ENCODE peak calls at places on chromosomes 12 and 14, in six cellular contexts. U is body of pancreas, C is uterus, O is heart left ventricle, W is A549, A is small intestine. X is an unnamed sample.

GRCh38 chr12:55068416-55069010 is 48.7 kb downstream of the NEUROD4 start:
- DNase-seq in U (peak), C (no peak), O (no peak), W (peak), A (peak), X (no peak)

GRCh38 chr12:122473543-122474323 is 27.0 kb downstream of the ZCCHC8 start:
- DNase-seq in U (no peak), C (peak), O (no peak), W (no peak), A (no peak), X (peak)

GRCh38 chr14:75831971-75832370 is 149.8 kb downstream of the TGFB3 start:
- DNase-seq in U (peak), C (peak), O (no peak), W (no peak), A (peak), X (peak)

GRCh38 chr14:91595736-91596135 is 85.6 kb upstream of the PPP4R3A start:
- DNase-seq in U (no peak), C (no peak), O (no peak), W (no peak), A (no peak), X (no peak)

GRCh38 chr14:99609245-99610117 is 5.5 kb upstream of the CCDC85C start:
- DNase-seq in U (peak), C (peak), O (no peak), W (peak), A (peak), X (no peak)

GRCh38 chr14:61661471-61661988 is 33.8 kb upstream of the HIF1A start:
- DNase-seq in U (no peak), C (no peak), O (no peak), W (no peak), A (no peak), X (no peak)

GRCh38 chr12:51393676-51394545 is 2.7 kb upstream of the GALNT6 start:
- DNase-seq in U (no peak), C (no peak), O (no peak), W (no peak), A (peak), X (no peak)

GRCh38 chr12:6950401-6950801 is 755 bp upstream of the PTPN6 start:
- DNase-seq in U (no peak), C (no peak), O (no peak), W (no peak), A (no peak), X (no peak)

GRCh38 chr14:91242635-91243034 is 1.9 kb downstream of the GPR68 start:
- DNase-seq in U (no peak), C (no peak), O (no peak), W (no peak), A (no peak), X (no peak)

GRCh38 chr14:78022059-78022458 is 148.1 kb upstream of the NRXN3 start:
- DNase-seq in U (peak), C (no peak), O (peak), W (peak), A (peak), X (peak)

GRCh38 chr12:92927436-92928116 is 1.5 kb downstream of the EEA1 start:
- DNase-seq in U (no peak), C (no peak), O (no peak), W (peak), A (peak), X (no peak)

GRCh38 chr12:29744365-29744764 is 39.4 kb downstream of the TMTC1 start:
- DNase-seq in U (no peak), C (no peak), O (no peak), W (no peak), A (no peak), X (no peak)

GRCh38 chr12:29742646-29743045 is 41.1 kb downstream of the TMTC1 start:
- DNase-seq in U (no peak), C (no peak), O (no peak), W (no peak), A (no peak), X (no peak)

GRCh38 chr12:29743801-29744200 is 39.9 kb downstream of the TMTC1 start:
- DNase-seq in U (no peak), C (no peak), O (no peak), W (no peak), A (no peak), X (no peak)

GRCh38 chr12:29741342-29742241 is 42.1 kb downstream of the TMTC1 start:
- DNase-seq in U (no peak), C (no peak), O (no peak), W (no peak), A (no peak), X (no peak)

DNA sequence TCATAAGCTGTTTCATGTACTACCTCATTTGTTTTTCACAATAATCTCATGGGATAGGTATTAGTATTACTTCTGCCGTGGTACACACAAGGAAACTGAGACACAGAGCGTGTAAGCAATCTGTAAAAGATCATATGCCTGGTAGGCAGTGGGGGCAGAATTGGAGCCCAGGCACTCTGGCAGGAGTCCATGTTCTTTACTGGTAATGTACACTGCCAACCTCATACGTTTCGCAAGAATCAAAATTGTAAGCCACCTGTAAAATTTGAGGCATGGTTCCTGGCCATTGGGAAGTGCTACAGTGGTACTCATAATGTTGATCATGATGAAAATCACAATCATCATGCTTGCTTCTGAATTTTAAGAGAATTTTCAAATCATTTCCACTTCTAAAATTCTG is 40.7 kb downstream of the TMTC1 start:
- DNase-seq in U (no peak), C (no peak), O (no peak), W (no peak), A (no peak), X (no peak)
- H3K27ac ChIP-seq in U (no peak), C (no peak), O (peak), W (no peak), A (no peak), X (no peak)

GRCh38 chr12:125092108-125092871 is 27.1 kb downstream of the AACS start:
- DNase-seq in U (no peak), C (no peak), O (no peak), W (no peak), A (no peak), X (no peak)
- H3K27ac ChIP-seq in U (peak), C (no peak), O (no peak), W (peak), A (peak), X (peak)

DNA sequence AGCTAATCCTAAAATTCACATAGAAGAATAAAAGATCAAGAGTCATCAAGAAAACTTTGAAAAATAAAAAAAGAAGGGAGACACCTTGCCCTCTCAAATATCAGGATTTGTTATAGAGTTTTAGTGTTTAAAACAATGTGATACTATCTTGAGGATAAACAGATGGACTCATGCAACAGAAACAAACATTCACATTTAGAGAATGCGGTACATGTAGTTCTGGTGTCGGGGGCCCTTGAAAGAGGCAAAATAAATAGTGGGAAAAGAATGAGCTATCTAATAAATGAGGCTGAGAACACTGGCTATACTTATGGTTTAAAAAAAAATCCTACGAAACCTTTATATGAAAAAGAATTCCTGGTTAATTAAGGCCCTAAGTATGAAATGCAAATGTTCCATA is 127.7 kb downstream of the LLPH start:
- DNase-seq in U (no peak), C (no peak), O (no peak), W (no peak), A (no peak), X (no peak)
- H3K27ac ChIP-seq in U (no peak), C (no peak), O (no peak), W (no peak), A (no peak), X (no peak)

GRCh38 chr14:69048456-69048855 is 69.4 kb upstream of the ACTN1 start:
- DNase-seq in U (peak), C (peak), O (no peak), W (no peak), A (peak), X (peak)
- H3K27ac ChIP-seq in U (no peak), C (peak), O (peak), W (no peak), A (no peak), X (no peak)

DNA sequence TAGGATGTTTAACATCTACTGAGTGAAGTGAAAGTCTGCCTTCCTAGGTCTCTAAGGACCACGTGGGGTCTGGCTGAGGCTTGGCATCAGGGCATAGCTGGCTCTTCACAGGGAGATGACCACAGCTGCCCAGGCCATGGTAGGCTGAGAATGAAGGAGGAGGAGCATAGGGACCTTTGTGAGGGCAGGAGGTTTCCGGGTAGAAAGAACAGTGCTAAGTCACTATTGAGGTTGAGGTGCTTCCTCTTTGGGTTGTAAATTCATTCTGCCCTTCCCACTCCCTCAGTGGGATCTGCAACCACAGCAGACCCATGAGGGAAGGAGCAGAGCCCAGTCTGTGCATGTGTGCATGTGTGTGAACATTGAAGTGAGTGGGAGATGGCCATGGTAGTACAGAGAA is 909.6 kb downstream of the VRK1 start:
- DNase-seq in U (no peak), C (no peak), O (no peak), W (no peak), A (peak), X (no peak)
- H3K27ac ChIP-seq in U (no peak), C (no peak), O (no peak), W (no peak), A (peak), X (no peak)

GRCh38 chr12:20390846-20391245 is 22.5 kb downstream of the PDE3A start:
- DNase-seq in U (no peak), C (no peak), O (no peak), W (no peak), A (peak), X (no peak)
- H3K27ac ChIP-seq in U (no peak), C (no peak), O (peak), W (no peak), A (no peak), X (no peak)

DNA sequence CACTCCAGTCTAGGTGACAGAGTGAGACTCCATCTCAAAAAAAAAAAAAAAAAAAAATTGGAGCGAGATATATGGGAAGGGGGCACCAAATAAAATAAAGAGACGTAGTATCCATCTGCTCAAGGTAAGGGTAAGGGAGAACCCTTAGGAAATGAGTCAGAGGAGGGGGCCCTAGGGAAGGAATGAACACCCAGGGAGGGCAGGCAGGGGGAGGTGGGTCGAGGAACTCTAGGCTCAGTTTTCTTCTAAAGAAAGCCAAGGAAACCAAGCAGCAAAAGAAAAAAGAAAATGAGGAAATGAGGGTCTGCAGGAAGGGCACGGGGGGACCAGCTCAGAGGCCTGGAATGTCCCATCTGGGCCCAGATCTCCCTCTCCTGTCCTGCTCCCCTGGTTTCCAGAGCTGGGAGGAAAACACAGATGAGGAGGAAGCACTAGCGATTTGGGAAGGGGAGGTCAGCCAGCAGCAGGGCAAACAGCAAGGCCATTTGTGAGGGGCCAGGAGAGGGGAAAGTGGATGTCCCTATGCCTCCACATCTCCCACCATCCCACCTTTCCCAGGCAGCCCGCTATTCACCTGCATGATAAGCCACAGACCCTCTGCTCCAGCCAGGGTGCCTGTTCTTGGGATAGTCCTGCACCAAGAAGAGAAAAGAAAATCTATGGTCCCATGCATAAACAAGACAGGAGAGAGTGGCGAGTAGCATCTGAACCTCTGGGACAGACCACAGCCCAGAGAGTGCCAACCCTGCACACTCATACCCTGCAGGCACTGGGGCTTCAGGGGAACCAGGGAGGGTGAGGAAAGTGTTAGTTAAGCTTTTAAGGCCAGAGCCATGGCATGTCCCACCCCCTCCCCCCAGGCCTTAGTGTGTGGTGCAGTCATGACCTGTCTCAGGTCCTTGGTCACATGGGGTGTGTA is 11.9 kb downstream of the SPRYD3 start:
- DNase-seq in U (no peak), C (peak), O (no peak), W (no peak), A (no peak), X (peak)
- H3K27ac ChIP-seq in U (no peak), C (peak), O (peak), W (no peak), A (no peak), X (no peak)

X was measured in stomach.